ENCODE peak calls at places on chromosomes 6 and 20, in seven cellular contexts. U is stimulated activated CD4-positive, alpha-beta T cell treated with anti-CD3 and anti-CD28 coated beads, Interleukin-1b, Interleukin-23, amount 100 ng/mL, for 1 hour; P is RPMI8226; Y is KG1; Z is GM12865; J is non-pigmented ciliary epithelial cell; E is B cell. N is an unnamed sample.
A peak's percentile ranks its signal among the peaks of the same experiment; 100 is the strongest.

GRCh38 chr6:107715523-107716321 is 108.4 kb downstream of the SCML4 start:
- DNase-seq in J (no peak), Y (no peak), E (no peak), P (no peak), U (no peak), Z (no peak), N (no peak)

GRCh38 chr6:17165383-17165782 is 63.5 kb downstream of the STMND1 start:
- DNase-seq in E (no peak), Z (no peak), P (no peak), J (no peak), Y (no peak), U (no peak), N (no peak)

GRCh38 chr6:41135062-41135832 is 18.9 kb downstream of the TREML1 start:
- DNase-seq in E (no peak), Z (no peak), P (no peak), J (no peak), U (no peak), Y (no peak), N (no peak)

GRCh38 chr6:135577059-135577538 is 79.6 kb upstream of the AHI1 start:
- DNase-seq in J (no peak), P (peak; percentile 9), Z (peak; percentile 69), E (peak; percentile 10), Y (no peak), U (no peak), N (no peak)

GRCh38 chr20:32479697-32480140 is 105.4 kb downstream of the NOL4L start:
- DNase-seq in U (no peak), J (no peak), Z (no peak), Y (no peak), E (no peak), P (no peak), N (no peak)

GRCh38 chr6:161038229-161039003 is 46.8 kb downstream of the MAP3K4 start:
- DNase-seq in E (no peak), Y (no peak), J (peak; percentile 78), U (no peak), Z (peak; percentile 58), P (no peak), N (peak; percentile 95)

GRCh38 chr20:31712112-31712553 is 10.5 kb downstream of the BCL2L1 start:
- DNase-seq in P (peak; percentile 90), J (no peak), U (no peak), Z (no peak), Y (no peak), E (no peak), N (peak; percentile 41)

GRCh38 chr20:34299925-34300806 is 3.0 kb downstream of the AHCY start:
- DNase-seq in Y (no peak), Z (peak; percentile 10), P (no peak), U (no peak), J (no peak), E (no peak), N (no peak)

GRCh38 chr6:137261393-137262154 is 42.4 kb upstream of the IFNGR1 start:
- DNase-seq in J (no peak), E (peak; percentile 30), U (no peak), P (no peak), Y (no peak), Z (peak; percentile 64), N (peak; percentile 68)

GRCh38 chr6:77092971-77093370 is 370.3 kb downstream of the HTR1B start:
- DNase-seq in J (peak; percentile 72), E (no peak), Z (no peak), Y (no peak), U (no peak), P (no peak), N (no peak)

GRCh38 chr20:58481541-58482021 is 33.6 kb downstream of the APCDD1L start:
- DNase-seq in U (peak; percentile 32), Y (no peak), J (no peak), P (peak; percentile 35), Z (peak; percentile 60), E (no peak), N (peak; percentile 72)

GRCh38 chr6:149454405-149454848 is 30.4 kb downstream of the ZC3H12D start:
- DNase-seq in E (no peak), J (no peak), Y (no peak), P (peak; percentile 78), Z (no peak), U (no peak), N (peak; percentile 79)

GRCh38 chr6:154341876-154342275 is 14.7 kb downstream of the IPCEF1 start:
- DNase-seq in P (no peak), E (no peak), Y (no peak), J (no peak), U (no peak), Z (no peak), N (no peak)

GRCh38 chr6:135600931-135601330 is 103.4 kb upstream of the AHI1 start:
- DNase-seq in E (no peak), U (no peak), Y (no peak), P (no peak), Z (no peak), J (no peak), N (no peak)

GRCh38 chr6:152954443-152954842 is 28.4 kb downstream of the FBXO5 start:
- DNase-seq in E (no peak), Y (no peak), J (no peak), U (no peak), P (peak; percentile 9), Z (peak; percentile 21), N (no peak)

GRCh38 chr6:128139519-128139918 is 238.7 kb upstream of the THEMIS start:
- DNase-seq in U (no peak), Y (no peak), J (no peak), Z (no peak), P (no peak), E (no peak), N (no peak)

GRCh38 chr6:42316390-42316970 is 98.8 kb upstream of the MRPS10 start:
- DNase-seq in Y (no peak), P (no peak), J (peak; percentile 45), U (no peak), Z (peak; percentile 32), E (peak; percentile 32), N (peak; percentile 82)

GRCh38 chr20:9051508-9051907 is 17.4 kb upstream of the PLCB4 start:
- DNase-seq in Z (no peak), J (peak; percentile 96), U (no peak), Y (no peak), P (no peak), E (no peak), N (peak; percentile 88)

GRCh38 chr6:45754432-45754831 is 261.2 kb downstream of the CLIC5 start:
- DNase-seq in P (no peak), Z (no peak), E (no peak), J (no peak), U (no peak), Y (no peak), N (no peak)

GRCh38 chr6:106083618-106084017 is 2.5 kb upstream of the PRDM1 start:
- DNase-seq in Z (peak; percentile 65), U (no peak), P (peak; percentile 59), E (no peak), J (no peak), Y (no peak), N (no peak)

GRCh38 chr6:34559651-34560365 is 3.7 kb upstream of the SPDEF start:
- DNase-seq in U (no peak), Y (no peak), P (no peak), J (no peak), Z (no peak), E (no peak), N (no peak)

GRCh38 chr6:138925806-138926205 is 62.2 kb downstream of the REPS1 start:
- DNase-seq in E (no peak), Z (no peak), Y (no peak), U (no peak), P (no peak), J (no peak), N (no peak)

GRCh38 chr6:32669893-32670292 is 3.4 kb upstream of the HLA-DQB1 start:
- DNase-seq in E (no peak), Y (no peak), Z (no peak), U (no peak), P (no peak), J (no peak), N (no peak)

GRCh38 chr20:24118781-24119175 is 130.2 kb upstream of the GGTLC1 start:
- DNase-seq in Y (no peak), P (no peak), J (no peak), Z (no peak), E (no peak), U (no peak), N (peak; percentile 63)

GRCh38 chr6:83183082-83183828 is 9.8 kb downstream of the PGM3 start:
- DNase-seq in E (no peak), Z (no peak), U (no peak), Y (no peak), J (peak; percentile 92), P (no peak), N (peak; percentile 73)

GRCh38 chr6:111173946-111174345 is 86.6 kb downstream of the SLC16A10 start:
- DNase-seq in J (no peak), Z (no peak), P (no peak), Y (no peak), U (no peak), E (no peak), N (no peak)

N was measured in SJSA1.